ENCODE peak calls at places on chromosomes 3 and 15, in ten cellular contexts. I is foreskin fibroblast, X is fibroblast of pulmonary artery, J is endothelial cell of umbilical vein, T is astrocyte of the cerebellum, N is ovary, F is epithelial cell of esophagus, D is testis, O is tibial artery, Q is vagina. M is an unnamed sample.

GRCh38 chr3:18124501-18124900 is 300.6 kb downstream of the SATB1 start:
- DNase-seq in I (peak), X (peak), J (no peak), T (peak), N (no peak), F (peak), D (no peak), O (no peak), Q (no peak), M (peak)

GRCh38 chr3:194828926-194829325 is 143.2 kb downstream of the FAM43A start:
- DNase-seq in I (no peak), X (no peak), J (no peak), T (no peak), N (no peak), F (no peak), D (no peak), O (no peak), Q (no peak), M (no peak)

GRCh38 chr3:178056868-178057267 is 479.4 kb upstream of the KCNMB2 start:
- DNase-seq in I (peak), X (no peak), J (no peak), T (no peak), N (no peak), F (peak), D (no peak), O (no peak), Q (no peak), M (peak)

GRCh38 chr3:24129549-24129948 is 184.5 kb downstream of the NR1D2 start:
- DNase-seq in I (no peak), X (no peak), J (no peak), T (no peak), N (no peak), F (peak), D (no peak), O (no peak), Q (no peak), M (no peak)

GRCh38 chr15:23648920-23649515 is 1.4 kb upstream of the MAGEL2 start:
- DNase-seq in I (peak), X (peak), J (no peak), T (no peak), N (peak), F (peak), D (peak), O (no peak), Q (no peak), M (no peak)

GRCh38 chr15:65411470-65412071 is 11.2 kb downstream of the IGDCC4 start:
- DNase-seq in I (peak), X (no peak), J (no peak), T (no peak), N (no peak), F (peak), D (no peak), O (no peak), Q (no peak), M (no peak)

GRCh38 chr3:111747490-111747889 is 111.6 kb upstream of the PHLDB2 start:
- DNase-seq in I (peak), X (peak), J (peak), T (no peak), N (no peak), F (peak), D (no peak), O (no peak), Q (no peak), M (peak)

GRCh38 chr3:197028711-197029510 is 706 bp downstream of the MELTF start:
- DNase-seq in I (peak), X (no peak), J (no peak), T (no peak), N (no peak), F (no peak), D (no peak), O (peak), Q (peak), M (no peak)

GRCh38 chr3:81769271-81769670 is 7.8 kb upstream of the GBE1 start:
- DNase-seq in I (no peak), X (no peak), J (no peak), T (no peak), N (no peak), F (no peak), D (no peak), O (no peak), Q (no peak), M (peak)

GRCh38 chr3:104832530-104832929 is 534.2 kb upstream of the ALCAM start:
- DNase-seq in I (no peak), X (no peak), J (no peak), T (no peak), N (no peak), F (no peak), D (no peak), O (no peak), Q (no peak), M (no peak)

GRCh38 chr3:40404591-40405198 is 17.7 kb downstream of the ENTPD3 start:
- DNase-seq in I (no peak), X (no peak), J (no peak), T (peak), N (no peak), F (no peak), D (no peak), O (no peak), Q (no peak), M (no peak)

GRCh38 chr15:93619597-93619996 is 530.6 kb upstream of the RGMA start:
- DNase-seq in I (no peak), X (no peak), J (no peak), T (no peak), N (no peak), F (no peak), D (no peak), O (no peak), Q (no peak), M (no peak)

GRCh38 chr3:139835830-139836655 is 98.9 kb upstream of the CLSTN2 start:
- DNase-seq in I (no peak), X (no peak), J (no peak), T (no peak), N (no peak), F (no peak), D (peak), O (no peak), Q (no peak), M (no peak)

GRCh38 chr3:112293368-112294321 is at the start of gene SLC9C1:
- DNase-seq in I (peak), X (peak), J (peak), T (peak), N (peak), F (peak), D (peak), O (no peak), Q (no peak), M (peak)

GRCh38 chr15:26771168-26771916 is 1.5 kb downstream of the GABRB3 start:
- DNase-seq in I (no peak), X (no peak), J (no peak), T (no peak), N (no peak), F (peak), D (peak), O (no peak), Q (no peak), M (no peak)

GRCh38 chr3:190807719-190808375 is 54.6 kb downstream of the GMNC start:
- DNase-seq in I (no peak), X (peak), J (no peak), T (no peak), N (peak), F (peak), D (peak), O (no peak), Q (no peak), M (no peak)

GRCh38 chr3:35224571-35225280 is 414.6 kb upstream of the ARPP21 start:
- DNase-seq in I (no peak), X (no peak), J (no peak), T (peak), N (no peak), F (no peak), D (no peak), O (no peak), Q (no peak), M (no peak)

GRCh38 chr3:123414958-123415792 is 33.7 kb downstream of the ADCY5 start:
- DNase-seq in I (no peak), X (no peak), J (no peak), T (no peak), N (peak), F (no peak), D (peak), O (no peak), Q (no peak), M (no peak)

GRCh38 chr3:50605901-50606326 is 5.7 kb downstream of the CISH start:
- DNase-seq in I (no peak), X (no peak), J (no peak), T (no peak), N (peak), F (peak), D (no peak), O (no peak), Q (no peak), M (no peak)

GRCh38 chr15:44603126-44603525 is 60.3 kb downstream of the SPG11 start:
- DNase-seq in I (no peak), X (no peak), J (no peak), T (no peak), N (no peak), F (no peak), D (no peak), O (no peak), Q (no peak), M (no peak)

GRCh38 chr3:46449755-46450552 is 14.8 kb downstream of the LTF start:
- DNase-seq in I (peak), X (peak), J (no peak), T (no peak), N (no peak), F (peak), D (no peak), O (no peak), Q (no peak), M (peak)

GRCh38 chr15:92958105-92958504 is 58.0 kb downstream of the CHD2 start:
- DNase-seq in I (no peak), X (no peak), J (no peak), T (peak), N (no peak), F (peak), D (no peak), O (no peak), Q (no peak), M (no peak)

GRCh38 chr15:96560246-96560895 is 229.9 kb downstream of the NR2F2 start:
- DNase-seq in I (peak), X (peak), J (no peak), T (no peak), N (no peak), F (peak), D (no peak), O (no peak), Q (no peak), M (peak)

GRCh38 chr15:32826685-32827084 is 108.9 kb downstream of the GREM1 start:
- DNase-seq in I (no peak), X (no peak), J (no peak), T (no peak), N (no peak), F (no peak), D (no peak), O (no peak), Q (no peak), M (no peak)

GRCh38 chr3:42535981-42536784 is 33.7 kb downstream of the VIPR1 start:
- DNase-seq in I (peak), X (peak), J (peak), T (no peak), N (no peak), F (peak), D (peak), O (no peak), Q (no peak), M (no peak)

DNA sequence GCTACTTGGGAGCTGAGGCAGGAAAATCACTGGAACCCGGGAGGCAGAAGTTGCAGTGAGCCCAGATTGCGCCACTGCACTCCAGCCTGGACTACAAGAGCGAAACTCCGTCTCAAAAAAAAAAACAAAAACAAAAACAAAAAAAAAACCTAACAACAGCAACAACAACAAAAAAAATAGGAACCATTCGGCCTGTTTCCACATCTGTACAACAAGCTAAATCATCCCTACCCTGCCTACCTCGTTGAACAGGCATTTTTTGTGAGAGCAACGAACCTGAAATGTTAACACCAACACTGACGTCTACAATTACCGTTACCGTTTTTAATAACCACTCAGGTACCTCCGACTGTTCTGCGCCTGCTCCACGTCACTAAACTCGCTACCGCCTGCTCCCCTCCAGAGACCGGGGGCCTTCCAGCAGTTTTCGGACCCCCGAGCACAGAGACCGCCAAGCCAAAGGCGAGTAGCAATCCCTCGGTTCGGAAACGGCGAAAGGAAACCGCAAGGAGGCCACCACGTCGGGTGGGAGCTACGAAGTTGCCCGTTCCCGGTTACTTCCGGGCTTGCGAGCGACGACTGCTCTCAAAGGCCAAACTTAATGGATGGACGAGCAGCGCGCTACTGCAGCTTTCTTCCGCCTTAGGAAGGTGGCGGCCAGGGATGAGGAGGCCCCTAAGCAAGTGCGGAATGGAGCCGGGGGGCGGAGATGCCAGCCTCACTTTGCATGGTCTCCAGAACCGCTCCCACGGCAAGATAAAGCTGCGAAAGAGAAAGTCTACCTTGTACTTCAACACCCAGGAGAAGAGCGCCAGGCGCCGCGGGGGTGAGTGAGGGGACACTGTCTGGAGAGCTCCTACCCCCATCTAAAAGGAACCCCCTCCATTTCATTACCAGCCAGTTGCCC is at the start of the genes PIGB and PIGBOS1:
- DNase-seq in I (peak), X (peak), J (peak), T (peak), N (peak), F (peak), D (peak), O (peak), Q (peak), M (peak)
- TF ChIP-seq CTCF in I (peak), X (no peak), J (no peak), T (no peak), N (no peak), F (no peak), D (no peak), O (peak), Q (no peak), M (no peak)

GRCh38 chr3:7787871-7788828 is 713.5 kb upstream of the LMCD1 start:
- DNase-seq in I (no peak), X (peak), J (peak), T (no peak), N (no peak), F (peak), D (no peak), O (no peak), Q (no peak), M (no peak)
- TF ChIP-seq CTCF in I (no peak), X (peak), J (no peak), T (peak), N (no peak), F (no peak), D (no peak), O (peak), Q (no peak), M (no peak)

DNA sequence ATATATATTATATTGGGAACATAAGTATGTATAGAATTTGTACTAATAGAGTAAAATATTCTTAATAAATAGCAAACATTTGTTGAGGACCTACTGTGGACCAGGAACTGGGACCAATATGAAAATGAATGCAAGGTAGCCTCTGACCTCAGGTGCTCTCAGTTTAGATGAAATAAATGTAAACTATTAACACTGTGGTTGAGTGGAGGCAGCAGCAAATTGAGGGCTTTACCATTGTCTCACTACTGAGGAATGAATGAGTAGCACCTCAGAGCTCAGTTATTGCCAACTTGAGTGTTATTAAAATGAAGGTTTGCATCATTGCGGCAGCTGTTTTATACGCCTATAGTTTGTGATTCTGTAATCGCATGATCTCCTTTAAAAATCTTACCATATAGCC is 90.9 kb upstream of the CGNL1 start:
- DNase-seq in I (no peak), X (no peak), J (no peak), T (no peak), N (no peak), F (no peak), D (no peak), O (no peak), Q (no peak), M (no peak)
- TF ChIP-seq CTCF in I (no peak), X (no peak), J (no peak), T (no peak), N (no peak), F (no peak), D (no peak), O (no peak), Q (no peak), M (no peak)

DNA sequence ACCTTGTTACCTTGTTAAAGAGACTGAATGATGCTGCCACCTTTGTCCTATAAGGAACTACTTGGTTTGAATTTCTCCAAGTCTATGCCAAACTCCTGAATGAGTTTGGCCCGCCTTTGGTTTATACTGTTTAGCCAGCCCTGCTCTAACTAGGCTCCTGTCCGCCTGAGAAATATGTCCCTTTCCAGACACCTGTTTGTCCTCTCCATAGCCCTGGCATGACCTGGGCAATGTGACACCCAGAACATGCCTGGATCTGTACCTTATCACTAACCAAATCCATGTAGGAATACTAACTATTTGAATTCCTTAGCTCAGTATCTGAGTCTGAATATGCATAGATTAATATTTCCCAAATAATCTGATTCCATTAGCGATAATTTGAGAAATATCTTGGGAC is 24.4 kb upstream of the TMC3 start:
- DNase-seq in I (no peak), X (no peak), J (no peak), T (no peak), N (no peak), F (no peak), D (no peak), O (no peak), Q (no peak), M (no peak)
- TF ChIP-seq CTCF in I (no peak), X (no peak), J (no peak), T (no peak), N (no peak), F (no peak), D (no peak), O (no peak), Q (no peak), M (no peak)

GRCh38 chr3:126746395-126747177 is 42.5 kb downstream of the CHCHD6 start:
- DNase-seq in I (peak), X (peak), J (peak), T (peak), N (peak), F (peak), D (peak), O (no peak), Q (peak), M (peak)
- TF ChIP-seq CTCF in I (no peak), X (peak), J (no peak), T (peak), N (no peak), F (no peak), D (no peak), O (peak), Q (no peak), M (peak)